ENCODE peak calls at places on chromosomes 11 and 22, in four cellular contexts. D is K562, H is A549, Z is HepG2. V is an unnamed sample.

GRCh38 chr11:15055620-15056356 is 17.6 kb upstream of the CALCB start:
- DNase-seq in D (no peak), H (no peak), Z (no peak), V (no peak)

GRCh38 chr11:65391007-65391406 is 4.6 kb downstream of the FRMD8 start:
- DNase-seq in D (no peak), H (peak; percentile 30), Z (no peak), V (peak; percentile 40)

GRCh38 chr22:42670921-42671709 is 21.9 kb upstream of the CYB5R3 start:
- DNase-seq in D (no peak), H (no peak), Z (no peak), V (no peak)

GRCh38 chr22:30337461-30337778 is 10.7 kb upstream of the TBC1D10A start:
- DNase-seq in D (no peak), H (no peak), Z (no peak), V (no peak)

GRCh38 chr11:119791701-119792151 is 62.7 kb upstream of the NECTIN1 start:
- DNase-seq in D (no peak), H (no peak), Z (no peak), V (no peak)

GRCh38 chr22:37998543-37998942 is 14.2 kb upstream of the SOX10 start:
- DNase-seq in D (no peak), H (no peak), Z (peak; percentile 61), V (no peak)

GRCh38 chr11:27673979-27674663 is 26.1 kb downstream of the BDNF start:
- DNase-seq in D (no peak), H (no peak), Z (no peak), V (no peak)

GRCh38 chr11:78432058-78432515 is 14.5 kb upstream of the GAB2 start:
- DNase-seq in D (no peak), H (no peak), Z (no peak), V (peak; percentile 42)

GRCh38 chr11:93921695-93922468 is 71.5 kb upstream of the VSTM5 start:
- DNase-seq in D (peak; percentile 57), H (peak; percentile 30), Z (peak; percentile 56), V (peak; percentile 79)

GRCh38 chr11:57761301-57762234 is at the start of gene CTNND1:
- DNase-seq in D (peak; percentile 68), H (peak; percentile 99), Z (peak; percentile 97), V (peak; percentile 74)

GRCh38 chr22:45889539-45890350 is 87.2 kb downstream of the WNT7B start:
- DNase-seq in D (no peak), H (no peak), Z (no peak), V (peak; percentile 13)

GRCh38 chr11:94201004-94201465 is 72.4 kb downstream of the PANX1 start:
- DNase-seq in D (no peak), H (peak; percentile 30), Z (peak; percentile 94), V (no peak)

GRCh38 chr11:22785251-22785650 is 44.4 kb downstream of the SVIP start:
- DNase-seq in D (no peak), H (no peak), Z (no peak), V (no peak)

GRCh38 chr11:1475841-1476240 is 10.7 kb downstream of the MOB2 start:
- DNase-seq in D (no peak), H (no peak), Z (no peak), V (no peak)

GRCh38 chr22:42433754-42434153 is 1.6 kb upstream of the NFAM1 start:
- DNase-seq in D (no peak), H (no peak), Z (no peak), V (no peak)

GRCh38 chr11:118198370-118198769 is 21.9 kb upstream of the SCN2B start:
- DNase-seq in D (peak; percentile 82), H (peak; percentile 58), Z (peak; percentile 68), V (peak; percentile 82)

GRCh38 chr11:1227551-1228182 is 4.8 kb downstream of the MUC5B start:
- DNase-seq in D (no peak), H (no peak), Z (no peak), V (no peak)

GRCh38 chr22:40076702-40077645 is 82.2 kb downstream of the FAM83F start:
- DNase-seq in D (peak; percentile 20), H (no peak), Z (no peak), V (no peak)

GRCh38 chr11:44886765-44887164 is 63.9 kb downstream of the TP53I11 start:
- DNase-seq in D (no peak), H (no peak), Z (no peak), V (no peak)

GRCh38 chr11:92846542-92847125 is 122.8 kb upstream of the MTNR1B start:
- DNase-seq in D (no peak), H (no peak), Z (no peak), V (no peak)

GRCh38 chr11:47215366-47215925 is 672 bp downstream of the DDB2 start:
- DNase-seq in D (peak; percentile 4), H (peak; percentile 45), Z (peak; percentile 48), V (no peak)

DNA sequence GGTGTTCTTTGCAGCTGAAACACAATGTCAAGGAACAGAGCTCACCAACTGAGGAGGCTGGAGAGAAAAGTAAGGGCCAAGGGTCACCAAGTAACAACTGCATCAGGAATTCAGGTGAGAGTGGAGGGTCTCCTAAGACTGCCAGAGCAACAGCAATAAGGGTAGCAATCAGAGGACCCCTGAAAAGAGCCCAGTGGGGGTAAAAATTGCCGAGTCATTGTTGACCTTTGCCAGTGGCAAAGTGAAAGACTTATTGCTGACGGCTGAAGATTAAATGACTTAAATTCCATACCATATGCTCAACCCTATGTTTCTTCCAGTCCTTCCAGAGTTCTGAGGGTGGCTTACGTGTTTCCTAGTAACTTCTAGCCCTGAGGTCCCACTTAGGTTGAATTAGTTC is 51.9 kb upstream of the ARHGAP42 start:
- DNase-seq in D (no peak), H (no peak), Z (no peak), V (no peak)
- TF ChIP-seq NR3C1 in D (no peak), H (no peak), Z (no peak), V (no peak)

GRCh38 chr11:19445771-19446170 is 205.0 kb upstream of the E2F8 start:
- DNase-seq in D (no peak), H (no peak), Z (no peak), V (no peak)

GRCh38 chr11:19442554-19442910 is 201.8 kb upstream of the E2F8 start:
- DNase-seq in D (no peak), H (no peak), Z (no peak), V (no peak)

GRCh38 chr11:19444231-19444630 is 203.5 kb upstream of the E2F8 start:
- DNase-seq in D (no peak), H (no peak), Z (no peak), V (no peak)

GRCh38 chr11:19441288-19441687 is 200.5 kb upstream of the E2F8 start:
- DNase-seq in D (peak; percentile 20), H (no peak), Z (no peak), V (no peak)

DNA sequence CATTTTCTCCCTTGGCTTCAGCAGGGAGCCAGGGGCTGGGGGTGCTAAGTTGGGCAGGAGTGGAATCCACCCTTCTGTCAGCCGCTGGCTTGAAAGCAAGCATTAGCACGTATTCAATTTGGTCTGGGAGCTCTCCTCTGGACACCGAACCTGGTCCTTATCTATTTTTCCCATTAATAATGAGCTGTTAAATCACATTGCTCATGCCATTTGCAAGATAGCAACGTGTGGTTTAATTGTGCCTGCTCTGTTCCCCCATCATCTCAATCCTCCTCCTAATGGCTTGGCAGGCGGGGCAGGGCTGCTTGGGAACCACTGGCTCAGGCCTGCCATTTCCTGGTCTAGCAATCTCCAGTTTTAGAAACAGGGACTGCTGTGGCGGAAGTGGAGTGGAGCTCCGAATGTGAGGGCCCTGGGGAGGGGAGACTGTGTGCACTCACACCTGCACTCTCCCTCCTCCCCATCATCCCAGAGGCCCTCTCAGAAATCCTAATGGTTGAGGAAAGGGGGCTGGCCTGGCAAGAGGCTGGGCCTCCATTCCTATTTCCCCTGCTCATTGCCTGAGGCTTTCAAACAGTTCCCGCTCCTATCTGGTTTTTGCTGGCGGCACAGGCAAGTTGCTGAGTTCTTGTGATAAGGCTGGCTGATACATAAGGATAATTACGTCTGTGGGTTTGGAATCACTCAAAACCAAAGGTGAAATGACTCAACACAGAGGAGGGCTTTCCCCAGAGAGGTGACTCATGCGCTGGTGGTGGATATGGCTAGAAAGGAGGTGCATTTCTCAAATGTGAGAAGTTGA is 201.2 kb upstream of the E2F8 start:
- DNase-seq in D (peak; percentile 84), H (peak; percentile 88), Z (no peak), V (no peak)
- TF ChIP-seq MAX in D (peak; percentile 24), H (peak; percentile 53), Z (no peak), V (no peak)

DNA sequence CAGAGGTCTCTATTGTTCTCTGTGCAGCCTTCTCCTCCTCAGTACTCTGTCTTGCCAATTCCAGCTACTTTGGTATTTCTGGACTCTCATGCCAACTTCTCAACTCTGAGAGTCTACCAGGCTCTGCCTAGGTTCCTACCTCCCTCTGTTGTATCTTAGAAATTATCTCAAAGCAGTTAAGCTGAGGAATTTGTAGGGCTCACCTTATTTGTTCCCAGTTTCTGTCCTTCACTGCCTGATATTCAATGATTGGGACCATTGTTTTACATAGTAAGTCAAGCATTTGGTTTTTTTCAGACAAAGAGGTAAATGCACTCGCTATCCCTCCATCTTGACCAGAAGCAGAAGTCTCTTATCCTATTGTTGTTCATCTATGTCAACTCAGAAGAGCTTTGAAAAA is 205.0 kb upstream of the PGR start:
- DNase-seq in D (no peak), H (no peak), Z (no peak), V (no peak)
- TF ChIP-seq NR3C1 in D (no peak), H (no peak), Z (no peak), V (no peak)

GRCh38 chr22:32603651-32604540 is 129.3 kb downstream of the FBXO7 start:
- DNase-seq in D (no peak), H (no peak), Z (no peak), V (no peak)
- TF ChIP-seq MAX in D (no peak), H (no peak), Z (no peak), V (no peak)

GRCh38 chr11:103450241-103450640 is 341.0 kb downstream of the DYNC2H1 start:
- DNase-seq in D (no peak), H (no peak), Z (no peak), V (no peak)

GRCh38 chr11:103453901-103454300 is 344.7 kb downstream of the DYNC2H1 start:
- DNase-seq in D (no peak), H (no peak), Z (no peak), V (no peak)

GRCh38 chr11:103448966-103449365 is 339.7 kb downstream of the DYNC2H1 start:
- DNase-seq in D (no peak), H (no peak), Z (no peak), V (no peak)
- TF ChIP-seq NR3C1 in D (no peak), H (no peak), Z (no peak), V (no peak)

DNA sequence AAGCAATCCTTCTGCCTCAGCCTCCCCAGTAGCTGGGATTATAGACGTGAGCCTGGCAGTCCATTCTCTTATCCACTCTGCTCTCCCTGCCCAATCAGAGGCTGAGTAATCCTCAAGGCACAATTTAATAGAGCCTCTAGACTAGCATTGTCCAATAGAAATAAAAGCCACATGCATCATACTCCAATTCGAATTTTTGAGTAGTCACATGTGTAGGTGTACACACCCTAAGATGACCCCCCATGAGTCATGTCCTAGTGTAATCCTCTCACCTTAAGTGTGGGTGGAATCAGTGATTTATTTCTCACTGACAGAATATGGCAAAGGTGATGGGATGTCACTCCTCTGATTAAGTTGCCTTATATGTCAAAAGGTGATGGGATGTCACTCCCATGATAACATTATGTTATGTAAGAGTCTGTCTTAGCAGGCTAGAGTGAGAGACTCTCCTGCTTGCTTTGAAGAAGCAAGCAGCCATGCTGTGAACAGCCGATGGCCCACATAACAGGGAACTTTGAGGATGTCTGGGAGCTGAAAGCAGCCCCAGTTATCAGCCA is 61.3 kb downstream of the MN1 start:
- DNase-seq in D (no peak), H (no peak), Z (no peak), V (no peak)
- TF ChIP-seq MAX in D (no peak), H (no peak), Z (no peak), V (no peak)